ENCODE peak calls at places on chromosomes 16 and 17, in eight cellular contexts. D is A549, Q is WTC11, P is H1, H is HCT116, B is SK-N-SH, W is endothelial cell of umbilical vein, I is K562. V is an unnamed sample.

GRCh38 chr17:77329741-77330531 is 189.2 kb downstream of the SEC14L1 start:
- DNase-seq in D (no peak), Q (peak; percentile 10), P (no peak), H (no peak), B (no peak), W (no peak), I (no peak), V (no peak)

GRCh38 chr17:69945698-69946185 is 129.3 kb upstream of the KCNJ16 start:
- DNase-seq in D (no peak), Q (no peak), P (no peak), H (no peak), B (no peak), W (no peak), I (no peak), V (no peak)

GRCh38 chr17:65283704-65284103 is 146.5 kb downstream of the RGS9 start:
- DNase-seq in D (no peak), Q (no peak), P (no peak), H (no peak), B (no peak), W (peak; percentile 73), I (no peak), V (no peak)

GRCh38 chr17:28204244-28204643 is 114.8 kb upstream of the TMEM97 start:
- DNase-seq in D (no peak), Q (no peak), P (no peak), H (no peak), B (no peak), W (no peak), I (no peak), V (no peak)

GRCh38 chr16:52963471-52963870 is 89.2 kb downstream of the CHD9NB start:
- DNase-seq in D (no peak), Q (no peak), P (no peak), H (no peak), B (no peak), W (no peak), I (no peak), V (no peak)

GRCh38 chr17:5837055-5837491 is 233.1 kb upstream of the WSCD1 start:
- DNase-seq in D (peak; percentile 75), Q (no peak), P (no peak), H (peak; percentile 78), B (no peak), W (peak; percentile 69), I (no peak), V (no peak)

GRCh38 chr17:76420356-76421053 is 32.4 kb downstream of the UBE2O start:
- DNase-seq in D (no peak), Q (no peak), P (no peak), H (no peak), B (no peak), W (no peak), I (no peak), V (no peak)

GRCh38 chr17:7852262-7852670 is 2.6 kb upstream of the TMEM88 start:
- DNase-seq in D (no peak), Q (no peak), P (no peak), H (no peak), B (no peak), W (no peak), I (no peak), V (no peak)

GRCh38 chr16:72149676-72150464 is 22.1 kb downstream of the PMFBP1 start:
- DNase-seq in D (no peak), Q (peak; percentile 38), P (no peak), H (no peak), B (no peak), W (no peak), I (no peak), V (peak; percentile 58)
- TF ChIP-seq MAX in D (no peak), Q (no peak), P (no peak), H (no peak), B (no peak), W (no peak), I (no peak), V (no peak)

DNA sequence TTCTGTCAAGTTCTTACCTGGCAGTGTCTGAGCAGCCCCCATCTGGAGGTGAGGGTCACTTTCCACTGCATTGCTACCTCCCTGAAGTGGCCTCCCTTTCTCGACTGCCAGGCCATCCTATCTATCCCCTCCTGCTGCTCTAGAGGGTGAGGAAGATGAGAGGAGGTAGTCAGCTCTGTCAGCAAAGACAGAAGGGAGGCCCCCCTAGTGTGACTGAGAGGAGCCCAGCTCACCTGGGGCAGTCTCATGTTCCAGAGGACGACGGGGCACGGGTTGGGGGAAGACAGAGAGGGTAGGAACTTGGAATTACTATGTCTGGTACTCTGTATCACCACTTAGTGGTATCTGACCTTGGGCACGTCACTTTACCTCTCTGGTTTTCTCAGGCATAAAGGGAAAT is 22.0 kb downstream of the MYO19 start:
- DNase-seq in D (no peak), Q (no peak), P (no peak), H (no peak), B (no peak), W (no peak), I (no peak), V (no peak)
- TF ChIP-seq CTCF in D (no peak), Q (no peak), P (no peak), H (no peak), B (no peak), W (no peak), I (no peak), V (no peak)

GRCh38 chr17:624341-624860 is 90.2 kb downstream of the VPS53 start:
- DNase-seq in D (no peak), Q (no peak), P (no peak), H (no peak), B (no peak), W (peak; percentile 84), I (no peak), V (no peak)
- TF ChIP-seq MAX in D (no peak), Q (no peak), P (no peak), H (no peak), B (no peak), W (no peak), I (no peak), V (no peak)

GRCh38 chr17:48103379-48103715 is 2.1 kb upstream of the CBX1 start:
- DNase-seq in D (no peak), Q (no peak), P (no peak), H (no peak), B (no peak), W (no peak), I (no peak), V (peak; percentile 28)
- TF ChIP-seq CTCF in D (no peak), Q (no peak), P (no peak), H (no peak), B (no peak), W (no peak), I (no peak), V (no peak)

DNA sequence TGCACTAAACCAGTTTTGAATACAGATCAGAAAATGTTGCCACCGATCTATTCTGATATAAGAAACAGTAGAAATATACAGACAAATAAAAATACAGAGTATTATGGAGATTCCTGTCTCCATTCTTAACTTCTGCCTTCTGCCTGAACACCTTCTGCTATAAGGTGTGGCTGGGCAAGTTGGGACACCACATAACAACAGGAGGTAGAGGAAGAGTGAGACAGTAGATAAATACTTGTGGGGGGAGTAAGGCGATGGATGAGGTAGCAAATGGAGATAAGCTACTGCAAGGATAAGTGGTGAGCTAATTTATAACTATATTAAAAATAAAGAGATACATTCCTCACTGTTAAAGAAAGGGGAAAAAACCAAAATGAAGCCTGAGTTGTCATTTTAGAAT is 143.7 kb downstream of the CDH8 start:
- DNase-seq in D (no peak), Q (no peak), P (no peak), H (no peak), B (no peak), W (no peak), I (no peak), V (no peak)
- TF ChIP-seq MAX in D (no peak), Q (no peak), P (no peak), H (no peak), B (no peak), W (no peak), I (no peak), V (no peak)

DNA sequence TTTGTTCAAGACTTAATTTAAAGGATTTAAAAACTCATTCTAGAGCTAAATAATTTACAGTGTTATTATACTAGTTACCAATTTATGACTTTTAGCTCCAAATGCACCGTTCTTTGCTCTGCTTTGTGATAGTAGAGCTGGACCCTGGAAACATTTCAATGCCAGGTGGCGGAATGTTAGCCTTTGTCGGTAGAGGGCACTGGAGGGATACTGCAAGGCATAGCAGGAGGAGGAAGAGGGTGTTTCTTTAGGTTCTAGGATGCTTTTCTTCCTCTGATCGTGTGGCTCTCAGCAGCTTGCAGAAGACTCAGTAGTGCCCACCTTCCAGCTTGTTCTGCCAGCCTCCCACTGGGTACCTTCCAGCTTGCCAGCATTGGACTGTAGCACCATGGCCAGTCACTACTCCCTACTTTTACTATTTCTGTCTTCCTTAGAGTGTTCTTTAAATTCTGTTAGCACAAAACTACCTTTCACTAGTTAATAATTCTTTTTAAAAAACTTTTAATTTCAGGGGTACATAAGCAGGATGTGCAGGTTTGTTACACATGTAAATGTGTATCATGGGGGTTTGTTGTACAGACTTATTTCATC is 325.3 kb downstream of the UTP18 start:
- DNase-seq in D (peak; percentile 40), Q (peak; percentile 55), P (peak; percentile 62), H (peak; percentile 18), B (peak; percentile 15), W (no peak), I (no peak), V (no peak)
- TF ChIP-seq CTCF in D (peak; percentile 58), Q (peak; percentile 22), P (peak; percentile 89), H (peak; percentile 74), B (no peak), W (no peak), I (peak; percentile 34), V (no peak)

GRCh38 chr16:30609002-30609927 is 924 bp downstream of the ZNF689 start:
- DNase-seq in D (no peak), Q (peak; percentile 46), P (peak; percentile 77), H (no peak), B (peak; percentile 84), W (peak; percentile 48), I (peak; percentile 70), V (peak; percentile 54)
- TF ChIP-seq MAX in D (no peak), Q (no peak), P (no peak), H (no peak), B (no peak), W (no peak), I (no peak), V (no peak)

GRCh38 chr17:79776378-79777165 is 1.4 kb upstream of the CBX2 start:
- DNase-seq in D (no peak), Q (no peak), P (no peak), H (no peak), B (no peak), W (peak; percentile 57), I (no peak), V (peak; percentile 1)

GRCh38 chr17:79777844-79778503 is at the start of gene CBX2:
- DNase-seq in D (peak; percentile 75), Q (peak; percentile 75), P (peak; percentile 85), H (peak; percentile 32), B (peak; percentile 100), W (peak; percentile 58), I (peak; percentile 96), V (peak; percentile 80)

GRCh38 chr17:79778504-79779087 is 648 bp downstream of the CBX2 start:
- DNase-seq in D (no peak), Q (peak; percentile 64), P (peak; percentile 72), H (no peak), B (peak; percentile 87), W (no peak), I (peak; percentile 42), V (peak; percentile 80)

GRCh38 chr17:79775635-79776034 is 2.3 kb upstream of the CBX2 start:
- DNase-seq in D (no peak), Q (no peak), P (no peak), H (no peak), B (no peak), W (no peak), I (no peak), V (no peak)

GRCh38 chr17:79777166-79777843 is 643 bp upstream of the CBX2 start:
- DNase-seq in D (peak; percentile 73), Q (peak; percentile 78), P (peak; percentile 87), H (peak; percentile 29), B (no peak), W (peak; percentile 44), I (peak; percentile 31), V (peak; percentile 86)
- TF ChIP-seq CTCF in D (peak; percentile 53), Q (no peak), P (peak; percentile 38), H (peak; percentile 42), B (peak; percentile 75), W (peak; percentile 31), I (peak; percentile 69), V (peak; percentile 32)

V was measured in NB4.